ENCODE peak calls at places on chromosomes 11 and 22, in eight cellular contexts. One of them, this sample, is unnamed. For H3K36me3 and H3K4me1, the result is how much of the 10 kb centered on the place peaks cover.

GRCh38 chr11:21921151-21921550 is 271.7 kb upstream of the ANO5 start:
- DNase-seq in HAP-1: no peak
- DNase-seq in tibial nerve: no peak
- DNase-seq in GM23338: no peak
- DNase-seq in mammary epithelial cell: no peak
- DNase-seq in tibial artery: no peak
- DNase-seq in MM.1S: no peak
- DNase-seq in ovary: no peak
- DNase-seq in this sample: peak

GRCh38 chr22:27795053-27795452 is 6.5 kb downstream of the MN1 start:
- DNase-seq in HAP-1: no peak
- DNase-seq in tibial nerve: no peak
- DNase-seq in GM23338: peak
- DNase-seq in mammary epithelial cell: no peak
- DNase-seq in tibial artery: no peak
- DNase-seq in MM.1S: no peak
- DNase-seq in ovary: peak
- DNase-seq in this sample: peak

GRCh38 chr11:46896719-46897406 is 21.5 kb downstream of the LRP4 start:
- DNase-seq in HAP-1: peak
- DNase-seq in tibial nerve: no peak
- DNase-seq in GM23338: peak
- DNase-seq in mammary epithelial cell: peak
- DNase-seq in tibial artery: no peak
- DNase-seq in MM.1S: peak
- DNase-seq in ovary: no peak
- DNase-seq in this sample: peak

GRCh38 chr11:492416-493226 is 14.4 kb downstream of the RNH1 start:
- DNase-seq in HAP-1: no peak
- DNase-seq in tibial nerve: no peak
- DNase-seq in GM23338: no peak
- DNase-seq in mammary epithelial cell: no peak
- DNase-seq in tibial artery: no peak
- DNase-seq in MM.1S: no peak
- DNase-seq in ovary: no peak
- DNase-seq in this sample: no peak

GRCh38 chr11:12356944-12357655 is 20.3 kb upstream of the PARVA start:
- DNase-seq in HAP-1: peak
- DNase-seq in tibial nerve: no peak
- DNase-seq in GM23338: no peak
- DNase-seq in mammary epithelial cell: no peak
- DNase-seq in tibial artery: no peak
- DNase-seq in MM.1S: no peak
- DNase-seq in ovary: no peak
- DNase-seq in this sample: no peak

GRCh38 chr11:32451808-32452207 is 16.5 kb upstream of the WT1 start:
- DNase-seq in HAP-1: no peak
- DNase-seq in tibial nerve: no peak
- DNase-seq in GM23338: no peak
- DNase-seq in mammary epithelial cell: no peak
- DNase-seq in tibial artery: no peak
- DNase-seq in MM.1S: no peak
- DNase-seq in ovary: peak
- DNase-seq in this sample: no peak

GRCh38 chr22:45204751-45205623 is 35.7 kb downstream of the KIAA0930 start:
- DNase-seq in HAP-1: no peak
- DNase-seq in tibial nerve: no peak
- DNase-seq in GM23338: no peak
- DNase-seq in mammary epithelial cell: no peak
- DNase-seq in tibial artery: peak
- DNase-seq in MM.1S: no peak
- DNase-seq in ovary: peak
- DNase-seq in this sample: no peak

GRCh38 chr11:76131142-76131541 is 75.2 kb downstream of the WNT11 start:
- DNase-seq in HAP-1: no peak
- DNase-seq in tibial nerve: no peak
- DNase-seq in GM23338: no peak
- DNase-seq in mammary epithelial cell: no peak
- DNase-seq in tibial artery: no peak
- DNase-seq in MM.1S: no peak
- DNase-seq in ovary: no peak
- DNase-seq in this sample: no peak

GRCh38 chr22:37634505-37635002 is 4.9 kb upstream of the SH3BP1 start:
- DNase-seq in HAP-1: no peak
- DNase-seq in tibial nerve: no peak
- DNase-seq in GM23338: peak
- DNase-seq in mammary epithelial cell: no peak
- DNase-seq in tibial artery: no peak
- DNase-seq in MM.1S: no peak
- DNase-seq in ovary: no peak
- DNase-seq in this sample: no peak

GRCh38 chr11:134646561-134646960 is 234.5 kb upstream of the B3GAT1 start:
- DNase-seq in HAP-1: no peak
- DNase-seq in tibial nerve: no peak
- DNase-seq in GM23338: no peak
- DNase-seq in mammary epithelial cell: no peak
- DNase-seq in tibial artery: peak
- DNase-seq in MM.1S: no peak
- DNase-seq in ovary: no peak
- DNase-seq in this sample: no peak

GRCh38 chr11:113675003-113675471 is 31.1 kb downstream of the TMPRSS5 start:
- DNase-seq in HAP-1: no peak
- DNase-seq in tibial nerve: no peak
- DNase-seq in GM23338: no peak
- DNase-seq in mammary epithelial cell: peak
- DNase-seq in tibial artery: no peak
- DNase-seq in MM.1S: no peak
- DNase-seq in ovary: no peak
- DNase-seq in this sample: peak

GRCh38 chr11:113831314-113831713 is 44.1 kb downstream of the USP28 start:
- DNase-seq in HAP-1: no peak
- DNase-seq in tibial nerve: no peak
- DNase-seq in GM23338: no peak
- DNase-seq in mammary epithelial cell: no peak
- DNase-seq in tibial artery: no peak
- DNase-seq in MM.1S: peak
- DNase-seq in ovary: no peak
- DNase-seq in this sample: no peak

GRCh38 chr22:30079952-30080533 is at the start of gene HORMAD2:
- DNase-seq in HAP-1: no peak
- DNase-seq in tibial nerve: no peak
- DNase-seq in GM23338: peak
- DNase-seq in mammary epithelial cell: no peak
- DNase-seq in tibial artery: no peak
- DNase-seq in MM.1S: peak
- DNase-seq in ovary: no peak
- DNase-seq in this sample: no peak

GRCh38 chr11:37533087-37533486 is 935.1 kb upstream of the RAG2 start:
- DNase-seq in HAP-1: peak
- DNase-seq in tibial nerve: no peak
- DNase-seq in GM23338: no peak
- DNase-seq in mammary epithelial cell: no peak
- DNase-seq in tibial artery: no peak
- DNase-seq in MM.1S: no peak
- DNase-seq in ovary: no peak
- DNase-seq in this sample: no peak

GRCh38 chr11:94786264-94787126 is 18.3 kb downstream of the AMOTL1 start:
- DNase-seq in HAP-1: no peak
- DNase-seq in tibial nerve: no peak
- DNase-seq in GM23338: peak
- DNase-seq in mammary epithelial cell: no peak
- DNase-seq in tibial artery: no peak
- DNase-seq in MM.1S: peak
- DNase-seq in ovary: no peak
- DNase-seq in this sample: no peak

GRCh38 chr11:110712643-110713468 is 619 bp upstream of the ARHGAP20 start:
- DNase-seq in HAP-1: no peak
- DNase-seq in tibial nerve: peak
- DNase-seq in GM23338: peak
- DNase-seq in mammary epithelial cell: peak
- DNase-seq in tibial artery: peak
- DNase-seq in MM.1S: no peak
- DNase-seq in ovary: no peak
- DNase-seq in this sample: no peak

GRCh38 chr11:32056445-32056844 is 34.4 kb upstream of the RCN1 start:
- DNase-seq in HAP-1: no peak
- DNase-seq in tibial nerve: no peak
- DNase-seq in GM23338: no peak
- DNase-seq in mammary epithelial cell: peak
- DNase-seq in tibial artery: no peak
- DNase-seq in MM.1S: no peak
- DNase-seq in ovary: no peak
- DNase-seq in this sample: peak

GRCh38 chr11:57745206-57745605 is 3.9 kb downstream of the SELENOH start:
- DNase-seq in HAP-1: no peak
- DNase-seq in tibial nerve: no peak
- DNase-seq in GM23338: no peak
- DNase-seq in mammary epithelial cell: no peak
- DNase-seq in tibial artery: no peak
- DNase-seq in MM.1S: no peak
- DNase-seq in ovary: no peak
- DNase-seq in this sample: no peak

GRCh38 chr11:57742087-57742452 is 779 bp downstream of the SELENOH start:
- DNase-seq in HAP-1: no peak
- DNase-seq in tibial nerve: no peak
- DNase-seq in GM23338: no peak
- DNase-seq in mammary epithelial cell: no peak
- DNase-seq in tibial artery: no peak
- DNase-seq in MM.1S: no peak
- DNase-seq in ovary: no peak
- DNase-seq in this sample: no peak

GRCh38 chr11:57741132-57742086 is at the start of gene SELENOH:
- DNase-seq in HAP-1: peak
- DNase-seq in tibial nerve: peak
- DNase-seq in GM23338: peak
- DNase-seq in mammary epithelial cell: peak
- DNase-seq in tibial artery: peak
- DNase-seq in MM.1S: peak
- DNase-seq in ovary: peak
- DNase-seq in this sample: peak

GRCh38 chr11:57746920-57747319 is 4.7 kb downstream of the BTBD18 start:
- DNase-seq in HAP-1: no peak
- DNase-seq in tibial nerve: no peak
- DNase-seq in GM23338: no peak
- DNase-seq in mammary epithelial cell: no peak
- DNase-seq in tibial artery: no peak
- DNase-seq in MM.1S: no peak
- DNase-seq in ovary: no peak
- DNase-seq in this sample: no peak

GRCh38 chr11:57744386-57744785 is 3.1 kb downstream of the SELENOH start:
- DNase-seq in HAP-1: no peak
- DNase-seq in tibial nerve: no peak
- DNase-seq in GM23338: no peak
- DNase-seq in mammary epithelial cell: no peak
- DNase-seq in tibial artery: no peak
- DNase-seq in MM.1S: no peak
- DNase-seq in ovary: no peak
- DNase-seq in this sample: no peak
- H3K36me3 ChIP-seq in HAP-1: under half
- H3K36me3 ChIP-seq in tibial nerve: under half
- H3K36me3 ChIP-seq in GM23338: under half
- H3K36me3 ChIP-seq in mammary epithelial cell: under half
- H3K36me3 ChIP-seq in tibial artery: under half
- H3K36me3 ChIP-seq in MM.1S: under half
- H3K36me3 ChIP-seq in ovary: under half
- H3K36me3 ChIP-seq in this sample: under half

GRCh38 chr11:34252015-34252414 is 105.8 kb downstream of the ABTB2 start:
- DNase-seq in HAP-1: no peak
- DNase-seq in tibial nerve: no peak
- DNase-seq in GM23338: no peak
- DNase-seq in mammary epithelial cell: no peak
- DNase-seq in tibial artery: no peak
- DNase-seq in MM.1S: no peak
- DNase-seq in ovary: no peak
- DNase-seq in this sample: no peak
- H3K4me1 ChIP-seq in HAP-1: under half
- H3K4me1 ChIP-seq in tibial nerve: under half
- H3K4me1 ChIP-seq in GM23338: under half
- H3K4me1 ChIP-seq in mammary epithelial cell: under half
- H3K4me1 ChIP-seq in tibial artery: under half
- H3K4me1 ChIP-seq in MM.1S: under half
- H3K4me1 ChIP-seq in ovary: under half
- H3K4me1 ChIP-seq in this sample: under half

GRCh38 chr22:22075382-22076163 is 93.0 kb upstream of the TOP3B start:
- DNase-seq in HAP-1: no peak
- DNase-seq in tibial nerve: no peak
- DNase-seq in GM23338: no peak
- DNase-seq in mammary epithelial cell: no peak
- DNase-seq in tibial artery: no peak
- DNase-seq in MM.1S: no peak
- DNase-seq in ovary: no peak
- DNase-seq in this sample: no peak
- H3K36me3 ChIP-seq in HAP-1: under half
- H3K36me3 ChIP-seq in tibial nerve: under half
- H3K36me3 ChIP-seq in GM23338: under half
- H3K36me3 ChIP-seq in mammary epithelial cell: under half
- H3K36me3 ChIP-seq in tibial artery: under half
- H3K36me3 ChIP-seq in MM.1S: under half
- H3K36me3 ChIP-seq in ovary: under half
- H3K36me3 ChIP-seq in this sample: under half

GRCh38 chr22:21827628-21828267 is 39.7 kb downstream of the MAPK1 start:
- DNase-seq in HAP-1: no peak
- DNase-seq in tibial nerve: no peak
- DNase-seq in GM23338: no peak
- DNase-seq in mammary epithelial cell: no peak
- DNase-seq in tibial artery: no peak
- DNase-seq in MM.1S: no peak
- DNase-seq in ovary: no peak
- DNase-seq in this sample: no peak

GRCh38 chr22:21824439-21824912 is 43.0 kb downstream of the MAPK1 start:
- DNase-seq in HAP-1: no peak
- DNase-seq in tibial nerve: no peak
- DNase-seq in GM23338: no peak
- DNase-seq in mammary epithelial cell: no peak
- DNase-seq in tibial artery: no peak
- DNase-seq in MM.1S: no peak
- DNase-seq in ovary: no peak
- DNase-seq in this sample: no peak

GRCh38 chr22:21828268-21828638 is 39.2 kb downstream of the MAPK1 start:
- DNase-seq in HAP-1: no peak
- DNase-seq in tibial nerve: no peak
- DNase-seq in GM23338: no peak
- DNase-seq in mammary epithelial cell: no peak
- DNase-seq in tibial artery: no peak
- DNase-seq in MM.1S: no peak
- DNase-seq in ovary: no peak
- DNase-seq in this sample: no peak

GRCh38 chr22:21823740-21824438 is 43.6 kb downstream of the MAPK1 start:
- DNase-seq in HAP-1: no peak
- DNase-seq in tibial nerve: no peak
- DNase-seq in GM23338: no peak
- DNase-seq in mammary epithelial cell: no peak
- DNase-seq in tibial artery: no peak
- DNase-seq in MM.1S: no peak
- DNase-seq in ovary: no peak
- DNase-seq in this sample: no peak

DNA sequence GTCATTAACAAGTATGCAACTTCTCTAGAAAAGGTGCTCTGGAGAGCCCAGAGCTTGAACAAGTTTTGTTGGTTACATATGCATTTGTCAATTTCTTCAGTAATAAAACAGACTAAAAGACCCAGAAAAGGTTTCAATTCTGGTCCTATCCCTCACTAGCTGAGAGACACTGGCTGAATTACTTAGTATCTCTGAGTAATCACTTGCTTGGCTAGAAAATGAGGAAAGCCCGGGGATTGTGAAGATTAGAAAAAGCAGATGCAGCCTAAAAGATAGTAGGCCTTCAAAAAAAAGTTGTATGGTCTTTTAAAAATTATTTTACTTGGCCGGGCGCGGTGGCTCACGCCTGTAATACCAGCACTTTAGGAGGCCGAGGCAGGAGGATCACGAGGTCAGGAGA is 41.2 kb downstream of the MAPK1 start:
- DNase-seq in HAP-1: no peak
- DNase-seq in tibial nerve: no peak
- DNase-seq in GM23338: no peak
- DNase-seq in mammary epithelial cell: no peak
- DNase-seq in tibial artery: no peak
- DNase-seq in MM.1S: no peak
- DNase-seq in ovary: no peak
- DNase-seq in this sample: no peak
- H3K4me1 ChIP-seq in HAP-1: under half
- H3K4me1 ChIP-seq in tibial nerve: under half
- H3K4me1 ChIP-seq in GM23338: under half
- H3K4me1 ChIP-seq in mammary epithelial cell: under half
- H3K4me1 ChIP-seq in tibial artery: under half
- H3K4me1 ChIP-seq in MM.1S: under half
- H3K4me1 ChIP-seq in ovary: under half
- H3K4me1 ChIP-seq in this sample: under half

This sample was measured in SJCRH30.